ENCODE peak calls at places on chromosomes 1 and 21, in ten cellular contexts. P is ovary, L is H1, A is upper lobe of left lung, V is A549, S is HepG2, W is stomach, F is K562, C is suprapubic skin, N is sigmoid colon. M is an unnamed sample. For H3K4me1, the result is how much of the 10 kb centered on the place peaks cover.

GRCh38 chr1:240967070-240967724 is 355.2 kb upstream of the GREM2 start:
- DNase-seq in N (no peak), L (no peak), V (no peak), A (peak), C (no peak), W (no peak), P (no peak), S (peak), F (no peak), M (no peak)

GRCh38 chr1:41486892-41487728 is 2.6 kb upstream of the EDN2 start:
- DNase-seq in N (no peak), A (no peak), P (no peak), V (no peak), F (no peak), W (no peak), S (no peak), C (no peak), L (no peak), M (no peak)

GRCh38 chr1:155931332-155932038 is 2.7 kb downstream of the KHDC4 start:
- DNase-seq in V (no peak), F (no peak), A (no peak), W (no peak), N (no peak), L (no peak), P (no peak), S (no peak), C (no peak), M (peak)

GRCh38 chr1:67832737-67833594 is at the start of gene GNG12:
- DNase-seq in S (no peak), W (peak), C (peak), A (peak), N (peak), F (peak), L (peak), V (peak), P (peak), M (peak)

GRCh38 chr1:236753554-236753953 is 41.5 kb upstream of the MTR start:
- DNase-seq in V (peak), L (no peak), C (no peak), W (no peak), S (peak), A (no peak), N (no peak), P (no peak), F (peak), M (no peak)

GRCh38 chr1:77084457-77084856 is 134.8 kb downstream of the PIGK start:
- DNase-seq in A (no peak), V (no peak), S (peak), F (no peak), N (no peak), C (no peak), P (no peak), W (no peak), L (no peak), M (no peak)

GRCh38 chr1:206895320-206895719 is 1.9 kb upstream of the IL24 start:
- DNase-seq in N (no peak), V (no peak), W (no peak), P (no peak), C (no peak), F (no peak), S (no peak), L (no peak), A (no peak), M (no peak)

GRCh38 chr1:8554956-8555534 is 237.1 kb downstream of the SLC45A1 start:
- DNase-seq in A (no peak), V (no peak), F (no peak), S (no peak), C (no peak), P (no peak), L (no peak), W (no peak), N (peak), M (no peak)

GRCh38 chr1:6418668-6419396 is 887 bp downstream of the HES2 start:
- DNase-seq in A (no peak), S (no peak), W (no peak), N (no peak), P (no peak), C (no peak), L (no peak), V (no peak), F (no peak), M (peak)

GRCh38 chr1:89310976-89311375 is 38.3 kb upstream of the GBP5 start:
- DNase-seq in S (no peak), W (no peak), N (no peak), C (no peak), L (no peak), A (no peak), V (no peak), F (no peak), P (no peak), M (no peak)

GRCh38 chr1:6378096-6378746 is 15.3 kb downstream of the ACOT7 start:
- DNase-seq in P (no peak), L (no peak), N (no peak), F (peak), C (no peak), W (no peak), A (no peak), V (no peak), S (no peak), M (no peak)

GRCh38 chr1:168441745-168442144 is 102.1 kb downstream of the XCL2 start:
- DNase-seq in C (no peak), F (no peak), W (no peak), L (no peak), P (no peak), S (no peak), A (no peak), V (no peak), N (no peak), M (no peak)

GRCh38 chr1:154325583-154326545 is 539 bp downstream of the ATP8B2 start:
- DNase-seq in C (peak), S (peak), A (peak), V (peak), P (peak), L (peak), W (peak), F (peak), N (peak), M (peak)

GRCh38 chr1:242440757-242441156 is 83.7 kb downstream of the PLD5 start:
- DNase-seq in W (no peak), N (no peak), F (no peak), A (no peak), P (no peak), C (no peak), L (no peak), S (no peak), V (no peak), M (no peak)

GRCh38 chr1:156746716-156747631 is 4.5 kb downstream of the HDGF start:
- DNase-seq in P (peak), N (peak), L (peak), V (peak), C (peak), A (peak), S (peak), F (peak), W (peak), M (peak)

GRCh38 chr1:94279462-94279861 is 42.1 kb upstream of the ARHGAP29 start:
- DNase-seq in N (no peak), F (no peak), S (no peak), A (no peak), V (no peak), P (no peak), C (no peak), W (no peak), L (no peak), M (no peak)

GRCh38 chr1:157286646-157287420 is 148.6 kb upstream of the ETV3 start:
- DNase-seq in A (no peak), L (peak), S (no peak), P (no peak), N (no peak), F (no peak), V (no peak), C (no peak), W (no peak), M (no peak)

GRCh38 chr21:44866780-44867179 is 6.7 kb downstream of the PTTG1IP start:
- DNase-seq in P (peak), L (no peak), V (no peak), F (no peak), W (no peak), C (no peak), N (no peak), S (peak), A (no peak), M (no peak)

GRCh38 chr21:44865561-44866280 is 7.8 kb downstream of the PTTG1IP start:
- DNase-seq in N (peak), W (peak), V (no peak), L (no peak), S (no peak), F (no peak), A (peak), P (peak), C (no peak), M (no peak)

GRCh38 chr21:44868707-44869106 is 4.8 kb downstream of the PTTG1IP start:
- DNase-seq in V (no peak), W (no peak), L (no peak), P (peak), N (no peak), A (no peak), F (no peak), S (no peak), C (no peak), M (no peak)

GRCh38 chr21:44867999-44868700 is 5.3 kb downstream of the PTTG1IP start:
- DNase-seq in P (peak), F (no peak), A (peak), V (no peak), L (no peak), C (no peak), W (no peak), S (no peak), N (peak), M (no peak)

GRCh38 chr21:44867464-44867863 is 6.0 kb downstream of the PTTG1IP start:
- DNase-seq in P (peak), L (no peak), C (no peak), V (no peak), N (no peak), F (no peak), W (no peak), S (no peak), A (no peak), M (no peak)
- H3K4me1 ChIP-seq in P (under half), L (under half), C (half or more), V (half or more), N (under half), F (under half), W (half or more), S (half or more), A (half or more), M (half or more)

GRCh38 chr1:3685906-3686305 is 33.6 kb downstream of the TP73 start:
- DNase-seq in N (no peak), P (no peak), V (no peak), W (no peak), F (no peak), A (no peak), C (no peak), L (no peak), S (no peak), M (no peak)

GRCh38 chr1:3685229-3685628 is 32.9 kb downstream of the TP73 start:
- DNase-seq in W (no peak), N (no peak), S (no peak), P (no peak), F (no peak), C (no peak), V (no peak), L (no peak), A (no peak), M (no peak)

GRCh38 chr1:3683197-3683596 is 30.9 kb downstream of the TP73 start:
- DNase-seq in S (no peak), F (no peak), V (no peak), C (no peak), L (no peak), A (no peak), N (no peak), W (no peak), P (no peak), M (no peak)

GRCh38 chr1:3681898-3682806 is 29.8 kb downstream of the TP73 start:
- DNase-seq in A (no peak), F (no peak), W (no peak), L (no peak), S (no peak), V (no peak), C (no peak), N (no peak), P (no peak), M (no peak)

DNA sequence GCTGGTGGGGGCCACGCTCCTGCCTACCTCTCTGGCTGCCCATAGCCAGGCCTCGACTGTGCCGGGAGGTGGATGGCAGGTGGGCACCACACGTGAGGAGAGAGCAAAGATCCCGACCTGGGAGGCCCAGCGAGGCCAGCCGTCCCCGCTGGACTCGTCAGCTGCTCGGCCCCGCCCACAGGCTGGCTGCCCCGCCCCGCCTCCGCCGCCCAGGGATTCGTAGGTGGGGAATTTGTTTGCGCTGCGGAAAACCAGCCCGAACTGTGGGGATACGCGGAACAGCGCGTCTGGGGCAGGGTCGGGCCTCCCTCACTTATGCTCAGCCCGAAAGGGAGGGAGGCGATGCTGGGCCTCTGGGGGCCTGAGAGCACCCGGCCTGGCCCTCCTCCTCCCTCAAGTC is 31.7 kb downstream of the TP73 start:
- DNase-seq in S (no peak), W (peak), N (no peak), P (no peak), F (peak), A (no peak), L (peak), V (no peak), C (no peak), M (no peak)
- H3K4me3 ChIP-seq in S (no peak), W (peak), N (no peak), P (no peak), F (no peak), A (no peak), L (no peak), V (no peak), C (peak), M (no peak)

GRCh38 chr1:91564888-91565700 is 64.4 kb downstream of the CDC7 start:
- DNase-seq in C (no peak), A (no peak), F (no peak), S (no peak), P (no peak), L (no peak), V (no peak), W (no peak), N (no peak), M (no peak)
- TF ChIP-seq EP300 in C (no peak), A (no peak), F (no peak), S (no peak), P (no peak), L (no peak), V (no peak), W (no peak), N (no peak), M (no peak)

GRCh38 chr1:204513117-204513716 is 3.0 kb upstream of the MDM4 start:
- DNase-seq in C (no peak), N (no peak), S (no peak), A (no peak), L (no peak), V (no peak), W (no peak), F (no peak), P (no peak), M (no peak)
- H3K4me1 ChIP-seq in C (under half), N (under half), S (under half), A (under half), L (under half), V (under half), W (under half), F (under half), P (under half), M (under half)